ENCODE peak calls at places on chromosome 10, in four cellular contexts. One of them, this sample, is unnamed. For H3K4me1, the result is how much of the 10 kb centered on the place peaks cover.

GRCh38 chr10:131814567-131815290 is 86.1 kb upstream of the PPP2R2D start:
- DNase-seq in left ventricle myocardium inferior: no peak
- DNase-seq in stomach: peak
- DNase-seq in NT2/D1: no peak
- DNase-seq in this sample: peak

GRCh38 chr10:77832243-77832642 is 94.3 kb downstream of the DLG5 start:
- DNase-seq in stomach: no peak
- DNase-seq in NT2/D1: no peak
- DNase-seq in left ventricle myocardium inferior: peak
- DNase-seq in this sample: no peak

GRCh38 chr10:67815571-67816059 is 22.4 kb downstream of the DNAJC12 start:
- DNase-seq in left ventricle myocardium inferior: no peak
- DNase-seq in NT2/D1: no peak
- DNase-seq in stomach: no peak
- DNase-seq in this sample: no peak

GRCh38 chr10:132458595-132459251 is 61.7 kb downstream of the PWWP2B start:
- DNase-seq in left ventricle myocardium inferior: no peak
- DNase-seq in stomach: peak
- DNase-seq in NT2/D1: no peak
- DNase-seq in this sample: peak

GRCh38 chr10:33616921-33617320 is 282.5 kb upstream of the NRP1 start:
- DNase-seq in NT2/D1: no peak
- DNase-seq in stomach: no peak
- DNase-seq in left ventricle myocardium inferior: no peak
- DNase-seq in this sample: no peak

GRCh38 chr10:98246911-98247820 is 20.8 kb downstream of the LOXL4 start:
- DNase-seq in NT2/D1: no peak
- DNase-seq in left ventricle myocardium inferior: no peak
- DNase-seq in stomach: no peak
- DNase-seq in this sample: no peak

GRCh38 chr10:130387936-130388580 is 251.9 kb downstream of the GLRX3 start:
- DNase-seq in NT2/D1: no peak
- DNase-seq in stomach: no peak
- DNase-seq in left ventricle myocardium inferior: no peak
- DNase-seq in this sample: no peak

GRCh38 chr10:11113156-11113555 is 95.5 kb downstream of the CELF2 start:
- DNase-seq in stomach: no peak
- DNase-seq in NT2/D1: no peak
- DNase-seq in left ventricle myocardium inferior: no peak
- DNase-seq in this sample: no peak

GRCh38 chr10:86329896-86330680 is 36.5 kb downstream of the GRID1 start:
- DNase-seq in stomach: no peak
- DNase-seq in left ventricle myocardium inferior: no peak
- DNase-seq in NT2/D1: no peak
- DNase-seq in this sample: peak

GRCh38 chr10:77163670-77164348 is 473.8 kb downstream of the KCNMA1 start:
- DNase-seq in NT2/D1: no peak
- DNase-seq in stomach: no peak
- DNase-seq in left ventricle myocardium inferior: no peak
- DNase-seq in this sample: no peak

GRCh38 chr10:1424648-1425047 is 312.7 kb downstream of the ADARB2 start:
- DNase-seq in stomach: no peak
- DNase-seq in left ventricle myocardium inferior: no peak
- DNase-seq in NT2/D1: no peak
- DNase-seq in this sample: no peak

GRCh38 chr10:109027534-109028185 is 895.7 kb downstream of the XPNPEP1 start:
- DNase-seq in left ventricle myocardium inferior: no peak
- DNase-seq in NT2/D1: no peak
- DNase-seq in stomach: no peak
- DNase-seq in this sample: no peak

GRCh38 chr10:134743-135600 is at the start of gene ZMYND11:
- DNase-seq in stomach: peak
- DNase-seq in left ventricle myocardium inferior: peak
- DNase-seq in NT2/D1: no peak
- DNase-seq in this sample: peak

GRCh38 chr10:15439381-15439837 is 68.3 kb upstream of the FAM171A1 start:
- DNase-seq in NT2/D1: peak
- DNase-seq in stomach: no peak
- DNase-seq in left ventricle myocardium inferior: peak
- DNase-seq in this sample: no peak

GRCh38 chr10:9762966-9763656 is 1254.6 kb upstream of the CELF2 start:
- DNase-seq in stomach: no peak
- DNase-seq in left ventricle myocardium inferior: no peak
- DNase-seq in NT2/D1: no peak
- DNase-seq in this sample: no peak

GRCh38 chr10:49191349-49191748 is 3.2 kb upstream of the TMEM273 start:
- DNase-seq in stomach: no peak
- DNase-seq in left ventricle myocardium inferior: no peak
- DNase-seq in NT2/D1: no peak
- DNase-seq in this sample: no peak

GRCh38 chr10:22315455-22316285 is 518 bp upstream of the COMMD3 start:
- DNase-seq in NT2/D1: no peak
- DNase-seq in left ventricle myocardium inferior: no peak
- DNase-seq in stomach: no peak
- DNase-seq in this sample: no peak

GRCh38 chr10:3829193-3830050 is 44.4 kb upstream of the KLF6 start:
- DNase-seq in stomach: no peak
- DNase-seq in left ventricle myocardium inferior: no peak
- DNase-seq in NT2/D1: peak
- DNase-seq in this sample: no peak

GRCh38 chr10:3827266-3827665 is 42.3 kb upstream of the KLF6 start:
- DNase-seq in NT2/D1: no peak
- DNase-seq in stomach: no peak
- DNase-seq in left ventricle myocardium inferior: no peak
- DNase-seq in this sample: no peak

GRCh38 chr10:3827768-3828403 is 42.9 kb upstream of the KLF6 start:
- DNase-seq in stomach: no peak
- DNase-seq in NT2/D1: no peak
- DNase-seq in left ventricle myocardium inferior: no peak
- DNase-seq in this sample: no peak

GRCh38 chr10:3830946-3831345 is 45.9 kb upstream of the KLF6 start:
- DNase-seq in NT2/D1: no peak
- DNase-seq in stomach: no peak
- DNase-seq in left ventricle myocardium inferior: no peak
- DNase-seq in this sample: no peak

GRCh38 chr10:3828404-3829192 is 43.6 kb upstream of the KLF6 start:
- DNase-seq in NT2/D1: no peak
- DNase-seq in left ventricle myocardium inferior: no peak
- DNase-seq in stomach: no peak
- DNase-seq in this sample: no peak
- H3K4me1 ChIP-seq in NT2/D1: under half
- H3K4me1 ChIP-seq in left ventricle myocardium inferior: under half
- H3K4me1 ChIP-seq in stomach: under half
- H3K4me1 ChIP-seq in this sample: under half

DNA sequence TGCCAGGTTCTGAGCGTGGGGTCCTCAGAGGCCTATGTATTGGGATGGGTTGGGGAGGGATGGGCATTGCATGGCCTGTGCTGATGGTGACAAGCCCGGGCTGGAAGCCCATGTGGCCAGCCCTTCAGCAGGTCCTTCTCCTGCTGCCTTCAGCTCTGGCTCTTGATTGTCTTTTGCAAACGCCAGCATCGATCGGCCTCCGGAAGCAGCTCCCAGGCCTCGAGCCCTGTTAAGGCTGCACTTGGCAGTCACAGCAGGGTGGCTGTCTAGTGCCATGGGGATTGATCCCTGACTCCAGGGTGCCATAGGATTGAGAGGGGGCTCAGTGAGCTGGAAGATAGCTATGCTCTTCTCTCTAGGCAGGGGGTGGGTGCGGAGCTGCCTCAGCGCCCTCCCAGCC is 51.4 kb downstream of the CDH23 start:
- DNase-seq in left ventricle myocardium inferior: no peak
- DNase-seq in NT2/D1: no peak
- DNase-seq in stomach: no peak
- DNase-seq in this sample: no peak
- H3K4me1 ChIP-seq in left ventricle myocardium inferior: under half
- H3K4me1 ChIP-seq in NT2/D1: under half
- H3K4me1 ChIP-seq in stomach: under half
- H3K4me1 ChIP-seq in this sample: under half

GRCh38 chr10:3780766-3781457 is 4.1 kb downstream of the KLF6 start:
- DNase-seq in stomach: no peak
- DNase-seq in NT2/D1: no peak
- DNase-seq in left ventricle myocardium inferior: no peak
- DNase-seq in this sample: no peak
- H3K4me1 ChIP-seq in stomach: half or more
- H3K4me1 ChIP-seq in NT2/D1: under half
- H3K4me1 ChIP-seq in left ventricle myocardium inferior: half or more
- H3K4me1 ChIP-seq in this sample: under half

GRCh38 chr10:74026428-74026979 is 28.6 kb downstream of the VCL start:
- DNase-seq in stomach: no peak
- DNase-seq in left ventricle myocardium inferior: no peak
- DNase-seq in NT2/D1: no peak
- DNase-seq in this sample: no peak

GRCh38 chr10:74027702-74028101 is 29.8 kb downstream of the VCL start:
- DNase-seq in stomach: no peak
- DNase-seq in NT2/D1: no peak
- DNase-seq in left ventricle myocardium inferior: no peak
- DNase-seq in this sample: no peak

GRCh38 chr10:74022941-74023629 is 25.2 kb downstream of the VCL start:
- DNase-seq in NT2/D1: no peak
- DNase-seq in stomach: no peak
- DNase-seq in left ventricle myocardium inferior: no peak
- DNase-seq in this sample: no peak

GRCh38 chr10:74024600-74024999 is 26.7 kb downstream of the VCL start:
- DNase-seq in left ventricle myocardium inferior: no peak
- DNase-seq in NT2/D1: no peak
- DNase-seq in stomach: no peak
- DNase-seq in this sample: no peak

DNA sequence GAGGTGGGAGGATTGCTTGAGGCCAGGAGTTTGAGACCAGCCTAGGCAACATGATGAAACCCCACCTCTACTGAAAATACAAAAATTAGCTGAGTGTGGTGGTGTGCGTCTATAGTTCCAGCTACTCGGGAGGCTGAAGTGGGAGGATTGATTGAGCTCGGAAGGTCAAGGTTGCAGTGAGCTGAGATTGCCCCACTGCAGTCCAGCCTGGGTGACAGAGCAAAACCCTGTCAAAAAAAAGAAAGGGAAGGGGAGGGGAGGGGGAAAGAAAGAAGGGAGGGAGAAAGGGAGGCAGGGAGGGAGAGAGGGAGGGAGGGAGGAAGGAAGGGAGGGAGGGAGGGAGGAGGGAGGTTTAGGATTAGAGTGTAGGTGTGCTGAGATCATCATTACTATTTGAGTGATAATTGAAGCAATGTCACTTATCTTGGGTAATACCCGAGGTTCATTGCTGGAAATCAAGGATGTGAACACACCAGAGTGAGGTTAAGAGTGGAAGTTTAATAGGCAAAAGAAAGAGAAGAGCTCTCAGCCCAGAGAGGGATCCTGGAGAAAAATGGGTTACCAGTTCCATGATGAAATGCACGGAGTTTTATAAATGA is 27.6 kb downstream of the VCL start:
- DNase-seq in left ventricle myocardium inferior: no peak
- DNase-seq in stomach: no peak
- DNase-seq in NT2/D1: no peak
- DNase-seq in this sample: no peak
- H3K4me1 ChIP-seq in left ventricle myocardium inferior: half or more
- H3K4me1 ChIP-seq in stomach: half or more
- H3K4me1 ChIP-seq in NT2/D1: under half
- H3K4me1 ChIP-seq in this sample: under half

DNA sequence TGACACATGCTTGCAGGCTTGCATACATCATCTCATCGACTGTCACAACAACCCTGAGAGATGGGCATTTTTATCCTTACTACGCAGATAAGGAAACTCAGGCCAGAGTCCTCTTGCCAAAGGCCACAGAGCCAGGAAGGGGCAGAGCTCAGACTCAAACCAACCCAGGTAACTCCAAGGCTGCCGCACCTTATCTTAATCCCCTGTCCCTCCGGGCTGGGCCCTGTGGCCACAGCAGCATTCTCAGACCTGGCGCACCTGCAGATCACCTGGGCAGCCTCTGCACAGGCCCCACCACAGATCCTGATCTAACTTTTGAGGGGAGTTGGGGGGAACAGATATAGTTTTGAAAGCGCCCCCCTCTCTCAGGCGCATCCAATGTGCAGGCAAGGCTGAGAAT is 35.1 kb downstream of the SORBS1 start:
- DNase-seq in stomach: no peak
- DNase-seq in left ventricle myocardium inferior: no peak
- DNase-seq in NT2/D1: no peak
- DNase-seq in this sample: no peak
- H3K4me1 ChIP-seq in stomach: half or more
- H3K4me1 ChIP-seq in left ventricle myocardium inferior: half or more
- H3K4me1 ChIP-seq in NT2/D1: under half
- H3K4me1 ChIP-seq in this sample: under half

DNA sequence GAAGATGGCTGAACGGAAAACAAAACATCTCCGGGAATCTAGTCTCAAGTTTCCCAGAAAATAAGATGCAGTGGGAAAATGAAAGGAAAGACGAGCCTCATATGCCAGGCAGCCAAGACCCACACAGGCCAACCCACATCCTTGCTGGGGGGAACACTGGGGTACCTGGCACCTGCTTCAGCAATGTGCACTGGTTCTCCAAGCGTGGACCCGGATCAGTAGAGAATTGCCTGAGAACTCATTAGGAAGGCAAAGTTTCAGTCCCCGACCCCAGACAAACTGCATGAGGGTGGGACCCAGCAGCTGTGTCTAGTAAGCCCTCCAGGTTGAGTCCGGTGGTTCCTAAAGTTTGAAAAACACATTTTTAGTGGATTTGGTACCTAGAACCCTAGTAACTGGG is 18.4 kb downstream of the FAM53B start:
- DNase-seq in left ventricle myocardium inferior: no peak
- DNase-seq in NT2/D1: no peak
- DNase-seq in stomach: no peak
- DNase-seq in this sample: no peak
- H3K4me1 ChIP-seq in left ventricle myocardium inferior: half or more
- H3K4me1 ChIP-seq in NT2/D1: under half
- H3K4me1 ChIP-seq in stomach: half or more
- H3K4me1 ChIP-seq in this sample: under half

GRCh38 chr10:71973777-71974488 is 9.7 kb downstream of the CHST3 start:
- DNase-seq in left ventricle myocardium inferior: no peak
- DNase-seq in stomach: no peak
- DNase-seq in NT2/D1: no peak
- DNase-seq in this sample: no peak
- H3K4me1 ChIP-seq in left ventricle myocardium inferior: half or more
- H3K4me1 ChIP-seq in stomach: half or more
- H3K4me1 ChIP-seq in NT2/D1: under half
- H3K4me1 ChIP-seq in this sample: under half